ENCODE peak calls at places on chromosomes 5 and 9, in five cellular contexts. K is NCI-H1105; I is ureter; S is CD8-positive, alpha-beta T cell; Q is pons. L is an unnamed sample.

GRCh38 chr5:157366741-157367684 is 93.0 kb upstream of the NIPAL4 start:
- DNase-seq in Q (peak), I (no peak), S (no peak), K (no peak), L (peak)

GRCh38 chr5:98144710-98145109 is 628.8 kb upstream of the RGMB start:
- DNase-seq in K (no peak), Q (peak), I (no peak), S (no peak), L (no peak)

GRCh38 chr9:99606955-99607354 is 214.7 kb upstream of the NR4A3 start:
- DNase-seq in S (no peak), Q (no peak), I (no peak), K (peak), L (no peak)

GRCh38 chr5:142053434-142054253 is 40.8 kb upstream of the GNPDA1 start:
- DNase-seq in K (no peak), Q (peak), I (no peak), S (no peak), L (peak)

GRCh38 chr9:79565245-79565644 is 6.5 kb upstream of the TLE4 start:
- DNase-seq in Q (no peak), K (peak), S (no peak), I (no peak), L (no peak)

GRCh38 chr5:43802119-43802518 is 199.1 kb downstream of the NNT start:
- DNase-seq in K (no peak), S (no peak), Q (no peak), I (no peak), L (no peak)

GRCh38 chr5:153896117-153896516 is 142.6 kb downstream of the FAM114A2 start:
- DNase-seq in I (no peak), K (no peak), S (no peak), Q (peak), L (no peak)

GRCh38 chr5:16539169-16539666 is 73.6 kb upstream of the ZNF622 start:
- DNase-seq in S (no peak), K (no peak), Q (peak), I (peak), L (no peak)

GRCh38 chr9:121222524-121223171 is 21.0 kb upstream of the RAB14 start:
- DNase-seq in S (no peak), K (peak), Q (peak), I (no peak), L (peak)

GRCh38 chr5:171684169-171684568 is 101.4 kb upstream of the SMIM23 start:
- DNase-seq in K (no peak), Q (no peak), S (no peak), I (no peak), L (no peak)

GRCh38 chr5:142306077-142306502 is 18.7 kb downstream of the SPRY4 start:
- DNase-seq in K (no peak), S (no peak), I (no peak), Q (no peak), L (no peak)

GRCh38 chr9:91047993-91048607 is 246.5 kb downstream of the SYK start:
- DNase-seq in K (no peak), Q (no peak), I (peak), S (no peak), L (no peak)

GRCh38 chr5:54301215-54301614 is 9.2 kb downstream of the ARL15 start:
- DNase-seq in Q (no peak), K (no peak), S (no peak), I (no peak), L (no peak)

GRCh38 chr9:2213830-2214468 is 198.8 kb downstream of the SMARCA2 start:
- DNase-seq in K (no peak), S (no peak), Q (no peak), I (no peak), L (no peak)

GRCh38 chr9:37994639-37995347 is 74.2 kb downstream of the SHB start:
- DNase-seq in K (peak), Q (peak), S (no peak), I (no peak), L (peak)

GRCh38 chr9:128274245-128274644 is 1.6 kb downstream of the GOLGA2 start:
- DNase-seq in S (no peak), I (no peak), K (no peak), Q (no peak), L (no peak)

GRCh38 chr9:37911271-37911681 is 7.3 kb upstream of the SLC25A51 start:
- DNase-seq in S (no peak), I (no peak), Q (no peak), K (no peak), L (no peak)

GRCh38 chr5:140734354-140734753 is 34.1 kb downstream of the ZMAT2 start:
- DNase-seq in K (no peak), I (no peak), Q (no peak), S (no peak), L (no peak)

GRCh38 chr5:150763023-150763793 is 4.4 kb upstream of the DCTN4 start:
- DNase-seq in Q (peak), K (peak), I (peak), S (no peak), L (no peak)

GRCh38 chr5:14668247-14668646 is 3.7 kb downstream of the OTULIN start:
- DNase-seq in S (peak), I (no peak), Q (no peak), K (no peak), L (no peak)

GRCh38 chr5:96256795-96257470 is 176.1 kb downstream of the PCSK1 start:
- DNase-seq in I (no peak), S (no peak), Q (peak), K (no peak), L (peak)

GRCh38 chr9:112065781-112066606 is 109.1 kb downstream of the SUSD1 start:
- DNase-seq in K (peak), Q (no peak), S (no peak), I (peak), L (no peak)

GRCh38 chr9:78938821-78939220 is 632.9 kb upstream of the TLE4 start:
- DNase-seq in S (no peak), Q (no peak), I (no peak), K (no peak), L (no peak)

L was measured in Ammon's horn.